ENCODE peak calls at places on chromosome 14, in five cellular contexts. P is HCT116, A is endothelial cell of umbilical vein, F is HepG2, B is GM23338. C is an unnamed sample.

GRCh38 chr14:99564256-99564902 is 39.6 kb downstream of the CCDC85C start:
- DNase-seq in P (no peak), A (peak), F (peak), B (no peak), C (no peak)

GRCh38 chr14:56846970-56847928 is 37.0 kb upstream of the OTX2 start:
- DNase-seq in P (no peak), A (no peak), F (no peak), B (peak), C (no peak)

GRCh38 chr14:20684662-20685456 is 499 bp downstream of the RNASE4 start:
- DNase-seq in P (peak), A (no peak), F (peak), B (peak), C (no peak)

GRCh38 chr14:65433646-65434045 is 21.1 kb downstream of the FUT8 start:
- DNase-seq in P (no peak), A (no peak), F (no peak), B (no peak), C (no peak)

GRCh38 chr14:102235275-102235897 is 69.6 kb downstream of the MOK start:
- DNase-seq in P (peak), A (peak), F (peak), B (peak), C (no peak)

GRCh38 chr14:100375273-100375962 is 52.3 kb downstream of the SLC25A47 start:
- DNase-seq in P (peak), A (peak), F (peak), B (peak), C (no peak)

GRCh38 chr14:74275265-74275841 is 27.4 kb downstream of the ABCD4 start:
- DNase-seq in P (peak), A (no peak), F (no peak), B (no peak), C (peak)

GRCh38 chr14:95516554-95517209 is at the start of gene SYNE3:
- DNase-seq in P (no peak), A (no peak), F (no peak), B (peak), C (no peak)

GRCh38 chr14:63243646-63244045 is 39.4 kb downstream of the RHOJ start:
- DNase-seq in P (no peak), A (no peak), F (no peak), B (no peak), C (no peak)

GRCh38 chr14:73262427-73263183 is 25.3 kb downstream of the PAPLN start:
- DNase-seq in P (no peak), A (no peak), F (no peak), B (no peak), C (no peak)

GRCh38 chr14:61491876-61492440 is 170.6 kb downstream of the PRKCH start:
- DNase-seq in P (no peak), A (peak), F (no peak), B (no peak), C (no peak)

GRCh38 chr14:95998656-95999055 is 40.5 kb upstream of the C14orf132 start:
- DNase-seq in P (peak), A (no peak), F (no peak), B (no peak), C (no peak)

GRCh38 chr14:61375218-61375617 is 53.8 kb downstream of the PRKCH start:
- DNase-seq in P (no peak), A (no peak), F (no peak), B (no peak), C (no peak)

GRCh38 chr14:100410056-100410565 is 87.0 kb downstream of the SLC25A47 start:
- DNase-seq in P (no peak), A (no peak), F (no peak), B (peak), C (no peak)

GRCh38 chr14:53356361-53357150 is 203.4 kb upstream of the DDHD1 start:
- DNase-seq in P (no peak), A (no peak), F (no peak), B (no peak), C (no peak)

GRCh38 chr14:29370024-29370423 is 557.6 kb downstream of the PRKD1 start:
- DNase-seq in P (no peak), A (no peak), F (no peak), B (no peak), C (no peak)

GRCh38 chr14:77988966-77989365 is 181.2 kb upstream of the NRXN3 start:
- DNase-seq in P (no peak), A (no peak), F (peak), B (no peak), C (no peak)

GRCh38 chr14:91647817-91648216 is 84.1 kb downstream of the CATSPERB start:
- DNase-seq in P (no peak), A (no peak), F (no peak), B (no peak), C (no peak)

GRCh38 chr14:68404652-68405183 is 388.1 kb downstream of the ZFP36L1 start:
- DNase-seq in P (no peak), A (no peak), F (no peak), B (no peak), C (no peak)

GRCh38 chr14:68282479-68283377 is 463.1 kb downstream of the RAD51B start:
- DNase-seq in P (no peak), A (no peak), F (peak), B (no peak), C (no peak)

GRCh38 chr14:57962293-57962996 is 96.6 kb upstream of the SLC35F4 start:
- DNase-seq in P (no peak), A (no peak), F (no peak), B (peak), C (no peak)

GRCh38 chr14:74548881-74549280 is 55.3 kb downstream of the ISCA2 start:
- DNase-seq in P (no peak), A (no peak), F (no peak), B (no peak), C (no peak)

GRCh38 chr14:24613241-24613640 is 3.8 kb upstream of the GZMH start:
- DNase-seq in P (no peak), A (no peak), F (no peak), B (no peak), C (no peak)

GRCh38 chr14:91953170-91953985 is 5.9 kb upstream of the FBLN5 start:
- DNase-seq in P (no peak), A (no peak), F (peak), B (no peak), C (no peak)

GRCh38 chr14:50379563-50379962 is 17.1 kb downstream of the CDKL1 start:
- DNase-seq in P (no peak), A (no peak), F (no peak), B (no peak), C (no peak)

GRCh38 chr14:28101992-28102391 is 664.6 kb upstream of the FOXG1 start:
- DNase-seq in P (no peak), A (no peak), F (no peak), B (no peak), C (no peak)

GRCh38 chr14:59166258-59166657 is 22.2 kb upstream of the DAAM1 start:
- DNase-seq in P (no peak), A (no peak), F (no peak), B (no peak), C (no peak)

GRCh38 chr14:43687866-43688265 is 819.2 kb downstream of the FSCB start:
- DNase-seq in P (no peak), A (no peak), F (no peak), B (no peak), C (no peak)

GRCh38 chr14:50062438-50063039 is 53.8 kb downstream of the VCPKMT start:
- DNase-seq in P (peak), A (peak), F (peak), B (peak), C (no peak)

GRCh38 chr14:93269341-93270068 is 62.4 kb downstream of the UBR7 start:
- DNase-seq in P (no peak), A (no peak), F (peak), B (peak), C (no peak)

DNA sequence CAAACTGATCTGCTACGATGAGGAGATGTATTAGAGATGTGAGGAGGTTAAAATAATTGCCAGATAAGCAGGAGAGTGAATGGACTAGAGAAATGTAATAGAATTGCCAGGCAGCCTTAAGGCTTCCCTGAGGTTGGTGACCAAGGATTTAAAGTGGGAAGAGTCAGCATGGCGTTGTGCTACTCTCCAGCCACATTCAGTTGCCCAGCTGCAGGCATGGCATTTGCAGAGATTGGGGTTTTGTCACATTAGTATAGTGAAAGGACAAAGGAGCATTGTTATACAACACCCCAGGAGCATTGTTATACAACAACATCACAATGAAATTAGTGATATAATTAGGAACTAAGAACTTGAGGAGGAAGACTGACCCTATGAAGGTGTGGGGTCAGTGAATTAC is 31.7 kb downstream of the MARK3 start:
- DNase-seq in P (no peak), A (no peak), F (no peak), B (peak), C (no peak)
- TF ChIP-seq POLR2AphosphoS5 in P (no peak), A (no peak), F (no peak), B (no peak), C (no peak)

GRCh38 chr14:38209572-38210159 is 2.0 kb downstream of the SSTR1 start:
- DNase-seq in P (no peak), A (peak), F (no peak), B (peak), C (no peak)
- TF ChIP-seq EZH2 in P (no peak), A (no peak), F (no peak), B (peak), C (no peak)

GRCh38 chr14:54881235-54881760 is 21.3 kb downstream of the GCH1 start:
- DNase-seq in P (no peak), A (no peak), F (no peak), B (no peak), C (no peak)
- TF ChIP-seq POLR2AphosphoS5 in P (no peak), A (no peak), F (no peak), B (no peak), C (no peak)

DNA sequence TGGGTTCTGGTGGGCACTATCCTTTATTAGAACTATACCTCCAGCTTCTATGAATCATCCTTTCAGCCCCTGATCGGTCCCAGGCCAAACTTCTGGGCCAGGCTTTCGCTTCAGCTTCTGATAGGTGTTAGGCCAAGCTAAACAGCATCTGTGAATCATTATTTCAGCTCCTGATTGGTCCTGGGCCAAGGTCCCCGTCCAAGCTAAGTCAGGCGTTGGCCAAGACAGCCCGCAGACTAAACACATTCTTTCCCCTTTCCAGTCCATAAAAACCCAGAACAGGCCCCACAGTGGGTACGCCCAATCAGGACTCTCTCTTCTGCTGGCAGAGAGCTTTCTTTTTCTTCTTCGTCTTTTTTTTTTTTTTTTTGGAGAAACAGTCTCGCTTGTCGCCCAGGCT is 1808.9 kb upstream of the SEL1L start:
- DNase-seq in P (no peak), A (no peak), F (no peak), B (no peak), C (no peak)
- TF ChIP-seq EZH2 in P (no peak), A (no peak), F (no peak), B (no peak), C (no peak)

GRCh38 chr14:75946785-75947184 is 35.0 kb downstream of the TGFB3 start:
- DNase-seq in P (no peak), A (no peak), F (no peak), B (no peak), C (no peak)
- TF ChIP-seq POLR2AphosphoS5 in P (no peak), A (no peak), F (no peak), B (no peak), C (no peak)

GRCh38 chr14:52067873-52068740 is 752 bp downstream of the NID2 start:
- DNase-seq in P (no peak), A (peak), F (no peak), B (peak), C (no peak)
- TF ChIP-seq EZH2 in P (no peak), A (no peak), F (peak), B (peak), C (no peak)

GRCh38 chr14:89960895-89961294 is 5.2 kb downstream of the TDP1 start:
- DNase-seq in P (no peak), A (no peak), F (no peak), B (no peak), C (no peak)

GRCh38 chr14:89956294-89957009 is 725 bp downstream of the TDP1 start:
- DNase-seq in P (peak), A (peak), F (peak), B (peak), C (peak)

GRCh38 chr14:89959853-89960493 is 4.2 kb downstream of the TDP1 start:
- DNase-seq in P (no peak), A (no peak), F (no peak), B (no peak), C (no peak)

GRCh38 chr14:89957791-89958190 is 2.1 kb downstream of the TDP1 start:
- DNase-seq in P (no peak), A (no peak), F (no peak), B (no peak), C (no peak)

DNA sequence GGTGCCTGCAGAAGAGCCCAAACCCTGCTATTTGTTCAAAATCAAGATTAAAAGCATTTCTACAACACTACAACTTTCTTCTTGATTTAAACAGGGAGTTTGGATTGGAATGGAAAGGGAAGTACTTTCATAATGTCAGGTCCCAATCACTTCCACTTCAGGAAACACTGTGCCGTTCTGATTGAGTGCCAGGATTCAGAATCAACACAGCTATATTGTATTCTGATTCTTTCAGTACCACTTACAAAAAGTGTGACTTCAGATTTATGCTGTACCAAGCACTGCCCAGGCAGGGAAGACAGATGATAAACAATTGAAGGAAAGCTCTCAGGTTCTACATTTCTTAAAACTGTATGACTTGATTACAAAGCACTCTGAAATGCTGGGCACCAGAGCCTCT is 3.2 kb downstream of the TDP1 start:
- DNase-seq in P (no peak), A (peak), F (no peak), B (no peak), C (no peak)
- TF ChIP-seq POLR2AphosphoS5 in P (no peak), A (no peak), F (no peak), B (no peak), C (no peak)